ENCODE peak calls at places on chromosomes 11 and 22, in nine cellular contexts. K, E, P, Q, V, F, N, D and B are unnamed samples.

GRCh38 chr11:109026891-109027489 is 362.1 kb downstream of the DDX10 start:
- DNase-seq in Q (no peak), F (peak; percentile 77), E (no peak), V (no peak), N (peak; percentile 19), P (no peak), K (peak; percentile 43), D (no peak), B (no peak)

GRCh38 chr11:34749666-34750659 is 129.1 kb downstream of the EHF start:
- DNase-seq in F (peak; percentile 95), V (no peak), D (peak; percentile 91), P (peak; percentile 38), K (peak; percentile 97), Q (no peak), E (no peak), N (peak; percentile 96), B (peak; percentile 97)

GRCh38 chr11:105862736-105863367 is 159.2 kb downstream of the MSANTD4 start:
- DNase-seq in D (peak; percentile 83), F (peak; percentile 80), K (peak; percentile 75), N (peak; percentile 67), P (peak; percentile 3), V (no peak), E (no peak), Q (no peak), B (peak; percentile 41)

GRCh38 chr11:19607656-19608360 is 104.8 kb upstream of the NAV2 start:
- DNase-seq in D (no peak), E (no peak), Q (no peak), V (no peak), K (peak; percentile 30), F (peak; percentile 66), N (no peak), P (no peak), B (no peak)

GRCh38 chr11:109808569-109808968 is 284.6 kb upstream of the ZC3H12C start:
- DNase-seq in K (peak; percentile 76), V (no peak), N (peak; percentile 45), E (no peak), D (peak; percentile 36), Q (no peak), F (peak; percentile 68), P (no peak), B (peak; percentile 39)

GRCh38 chr11:8709002-8709672 is 26.5 kb downstream of the RPL27A start:
- DNase-seq in N (peak; percentile 97), Q (no peak), K (peak; percentile 84), D (no peak), E (peak; percentile 61), F (no peak), P (no peak), V (no peak), B (peak; percentile 41)

GRCh38 chr11:125950696-125951645 is 5.1 kb downstream of the VSIG10L2 start:
- DNase-seq in F (peak; percentile 9), E (no peak), K (peak; percentile 57), N (peak; percentile 89), D (no peak), Q (no peak), V (no peak), P (no peak), B (no peak)

GRCh38 chr22:47213571-47214230 is 451.3 kb downstream of the TBC1D22A start:
- DNase-seq in V (no peak), E (peak; percentile 38), N (peak; percentile 8), K (peak; percentile 24), D (peak; percentile 61), P (peak; percentile 47), F (peak; percentile 32), Q (peak; percentile 6), B (no peak)

GRCh38 chr11:68870470-68870869 is 28.8 kb upstream of the CPT1A start:
- DNase-seq in N (peak; percentile 24), F (no peak), K (no peak), E (no peak), P (peak; percentile 6), V (no peak), D (peak; percentile 33), Q (no peak), B (no peak)
- TF ChIP-seq CTCF in N (peak; percentile 1), F (peak; percentile 22), K (peak; percentile 10), E (no peak), P (no peak), V (no peak), D (peak; percentile 30), Q (no peak), B (peak; percentile 24)

DNA sequence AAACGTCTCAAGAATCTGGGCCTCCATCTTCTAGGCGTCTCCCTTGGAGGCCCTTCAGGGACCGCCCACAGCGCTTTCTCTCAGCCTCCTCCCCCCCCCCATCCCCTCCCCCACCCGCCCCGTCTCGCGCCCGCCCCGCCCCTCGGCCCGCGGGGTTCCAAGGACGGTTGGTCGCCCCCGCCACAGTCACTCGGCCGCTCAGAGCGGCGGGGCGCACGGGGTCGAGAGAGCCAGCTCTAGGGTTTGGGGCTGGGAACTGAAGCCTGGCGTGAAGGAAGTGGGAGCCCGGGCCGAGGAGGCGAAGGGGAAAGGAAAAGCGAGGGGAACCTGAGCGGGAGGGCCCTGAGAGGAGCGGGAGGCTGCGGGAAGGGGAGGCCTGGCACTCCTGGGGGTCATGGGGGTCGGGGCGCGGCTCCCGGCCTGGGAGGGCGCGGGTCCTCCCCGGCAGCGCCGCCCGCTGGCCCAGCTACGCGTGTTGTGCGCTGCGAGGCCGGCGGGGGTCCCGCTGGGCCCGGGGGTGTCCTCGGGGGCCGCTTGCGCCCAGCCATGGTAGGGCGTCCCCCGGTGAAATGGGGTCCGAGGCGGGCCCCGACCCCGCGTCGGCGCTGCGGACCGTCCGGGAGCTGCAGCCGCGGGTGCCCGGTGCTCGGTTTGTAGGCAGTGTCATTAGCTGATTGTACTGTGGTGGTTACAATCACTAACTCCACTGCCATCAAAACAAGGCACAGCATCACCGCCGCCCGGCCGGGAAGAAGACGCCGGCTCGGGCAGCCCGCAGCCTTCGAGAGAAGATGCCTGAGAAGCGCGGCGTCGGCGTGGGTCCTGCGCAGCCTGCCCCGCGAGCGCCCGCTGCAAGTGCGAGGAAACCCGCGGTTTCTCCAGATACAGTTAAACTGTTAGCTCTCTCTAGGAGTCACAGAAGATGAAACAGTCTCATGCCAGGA is at the start of gene BTG4:
- DNase-seq in F (no peak), V (peak; percentile 38), E (no peak), K (no peak), Q (peak; percentile 12), N (peak; percentile 13), P (peak; percentile 15), D (no peak), B (peak; percentile 13)
- TF ChIP-seq CTCF in F (no peak), V (no peak), E (no peak), K (no peak), Q (no peak), N (no peak), P (no peak), D (no peak), B (no peak)

GRCh38 chr11:47409440-47410403 is 1.3 kb downstream of the SLC39A13 start:
- DNase-seq in D (peak; percentile 58), V (no peak), Q (no peak), K (no peak), P (no peak), N (no peak), F (no peak), E (no peak), B (no peak)

GRCh38 chr11:47410404-47411264 is 2.2 kb downstream of the SLC39A13 start:
- DNase-seq in Q (no peak), E (no peak), F (no peak), D (no peak), V (no peak), N (no peak), K (no peak), P (no peak), B (no peak)

GRCh38 chr11:47408598-47409439 is 429 bp downstream of the SLC39A13 start:
- DNase-seq in P (peak; percentile 36), F (peak; percentile 83), N (peak; percentile 83), E (peak; percentile 43), K (peak; percentile 84), V (peak; percentile 47), Q (no peak), D (peak; percentile 72), B (peak; percentile 95)

GRCh38 chr11:47406896-47407745 is 1.3 kb upstream of the SLC39A13 start:
- DNase-seq in D (no peak), F (peak; percentile 34), Q (no peak), K (peak; percentile 41), N (peak; percentile 45), P (no peak), V (no peak), E (no peak), B (peak; percentile 52)

DNA sequence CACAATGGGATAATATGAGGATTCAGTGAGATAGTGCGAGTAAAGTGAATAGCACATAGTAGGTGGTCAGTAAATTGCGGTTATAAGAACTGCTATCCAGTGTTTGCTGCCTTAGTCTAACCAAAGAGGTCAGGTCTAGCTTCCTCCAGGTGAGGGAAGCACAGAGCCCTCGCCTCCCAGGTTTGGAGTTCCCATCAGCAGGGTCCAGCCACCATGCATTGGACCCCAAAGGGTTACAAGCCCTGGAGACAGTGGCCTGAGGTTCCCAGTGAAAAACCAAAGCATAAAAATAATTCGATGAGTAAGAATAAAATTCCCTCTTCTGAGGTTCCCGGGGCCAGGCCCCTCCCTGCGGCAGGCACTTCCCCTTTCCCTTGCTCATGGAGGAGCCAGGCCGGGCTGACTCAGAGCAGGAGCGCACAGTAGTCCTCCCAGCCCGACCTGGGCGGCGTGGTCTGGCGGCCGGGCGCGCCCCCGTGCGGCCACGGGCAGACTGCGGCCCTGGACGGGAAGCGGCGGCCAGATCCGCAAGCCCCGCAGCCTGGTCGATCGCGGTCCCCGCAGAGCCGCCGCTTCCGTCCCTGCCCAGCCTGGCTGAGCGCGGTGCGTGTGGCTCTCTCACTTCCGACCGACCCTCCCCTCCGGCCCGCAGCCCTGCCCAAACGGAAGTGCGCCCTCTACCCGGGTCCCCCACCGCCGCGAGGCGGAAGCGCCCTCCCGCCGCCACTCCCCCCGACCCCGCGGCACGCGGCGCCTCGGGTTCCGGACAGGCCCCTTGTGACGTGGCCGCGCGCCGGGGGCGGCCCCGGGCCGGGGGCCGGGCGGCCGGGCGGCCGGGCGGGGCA is at the start of gene SLC39A13:
- DNase-seq in V (peak; percentile 96), K (peak; percentile 96), P (peak; percentile 96), F (peak; percentile 97), N (peak; percentile 98), E (peak; percentile 93), D (peak; percentile 90), Q (peak; percentile 94), B (peak; percentile 94)
- TF ChIP-seq CTCF in V (peak; percentile 86), K (no peak), P (peak; percentile 82), F (peak; percentile 40), N (peak; percentile 12), E (peak; percentile 75), D (peak; percentile 74), Q (peak; percentile 96), B (peak; percentile 74)

DNA sequence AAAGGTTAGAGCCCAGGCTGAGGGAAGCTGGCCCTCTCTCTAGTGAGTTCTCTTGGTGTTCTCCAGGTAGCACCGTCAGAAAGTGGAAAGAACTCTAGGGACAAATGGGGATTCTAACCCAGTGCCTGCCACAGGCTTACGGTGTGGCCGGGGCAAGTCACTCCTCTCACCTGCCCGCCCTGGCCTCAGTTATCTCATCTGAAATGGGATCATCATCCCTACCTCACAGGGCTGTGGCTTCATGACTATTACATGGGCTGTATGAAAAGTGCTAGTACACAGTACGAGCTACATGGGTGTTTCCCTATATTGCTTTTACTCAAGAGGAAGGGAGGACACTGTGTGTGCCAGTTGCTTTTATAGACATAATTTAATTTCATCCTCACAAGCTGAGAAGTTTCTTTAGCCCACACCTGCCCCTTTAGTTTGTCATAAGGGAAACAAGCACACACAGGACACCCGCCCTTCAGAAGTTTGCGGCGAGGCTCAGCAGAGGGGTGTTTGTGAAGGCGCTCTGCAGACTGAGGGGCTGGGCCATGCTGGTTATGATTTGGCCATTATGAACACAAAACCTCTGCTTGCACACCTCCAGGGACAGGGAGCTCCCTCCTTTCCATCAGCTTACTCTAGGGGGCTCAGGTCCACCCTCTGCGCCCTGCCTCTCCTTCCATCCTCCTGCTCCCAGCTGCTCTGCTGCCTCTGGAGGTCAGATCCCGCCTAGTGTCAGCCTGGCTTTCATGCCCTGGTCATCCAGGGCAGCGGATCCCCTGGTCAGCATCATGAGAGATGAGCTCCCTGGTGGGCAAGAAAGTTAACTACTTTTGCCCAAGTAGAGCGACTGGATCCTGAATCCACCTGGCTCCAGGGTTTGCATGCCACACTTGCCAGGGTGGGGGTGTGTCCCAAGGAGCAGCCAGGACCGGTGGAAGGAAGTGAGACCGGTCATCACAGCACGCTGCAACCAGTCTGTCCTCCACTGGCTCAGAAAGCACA is 1.2 kb downstream of the KLHL35 start:
- DNase-seq in D (no peak), K (no peak), Q (no peak), P (no peak), V (peak; percentile 30), E (peak; percentile 32), N (no peak), F (no peak), B (no peak)
- TF ChIP-seq CTCF in D (peak; percentile 11), K (no peak), Q (no peak), P (no peak), V (peak; percentile 25), E (no peak), N (no peak), F (peak; percentile 8), B (no peak)